ENCODE peak calls at places on chromosomes 4 and X, in eight cellular contexts. One of them, this sample, is unnamed.
A peak's percentile ranks its signal among the peaks of the same experiment; 100 is the strongest.

GRCh38 chrX:124023838-124024238 is 62.3 kb downstream of the STAG2 start:
- DNase-seq in stomach: no peak
- DNase-seq in ascending aorta: no peak
- DNase-seq in uterus: no peak
- DNase-seq in right cardiac atrium: no peak
- DNase-seq in tibial nerve: no peak
- DNase-seq in CD4-positive, CD25-positive, alpha-beta regulatory T cell: no peak
- DNase-seq in breast epithelium: no peak
- DNase-seq in this sample: no peak

GRCh38 chrX:38220024-38220935 is at the start of gene SRPX:
- DNase-seq in tibial nerve: no peak
- DNase-seq in uterus: peak; percentile 15
- DNase-seq in breast epithelium: no peak
- DNase-seq in ascending aorta: peak; percentile 64
- DNase-seq in CD4-positive, CD25-positive, alpha-beta regulatory T cell: peak; percentile 26
- DNase-seq in stomach: peak; percentile 29
- DNase-seq in right cardiac atrium: peak; percentile 63
- DNase-seq in this sample: peak; percentile 38

GRCh38 chrX:40304115-40304514 is 206.4 kb upstream of the BCOR start:
- DNase-seq in tibial nerve: no peak
- DNase-seq in ascending aorta: no peak
- DNase-seq in breast epithelium: no peak
- DNase-seq in uterus: no peak
- DNase-seq in CD4-positive, CD25-positive, alpha-beta regulatory T cell: no peak
- DNase-seq in right cardiac atrium: no peak
- DNase-seq in stomach: no peak
- DNase-seq in this sample: no peak

GRCh38 chrX:58025979-58026378 is 115.7 kb upstream of the ZXDA start:
- DNase-seq in right cardiac atrium: peak; percentile 19
- DNase-seq in CD4-positive, CD25-positive, alpha-beta regulatory T cell: peak; percentile 50
- DNase-seq in breast epithelium: no peak
- DNase-seq in uterus: no peak
- DNase-seq in stomach: peak; percentile 33
- DNase-seq in tibial nerve: no peak
- DNase-seq in ascending aorta: no peak
- DNase-seq in this sample: peak; percentile 48

GRCh38 chrX:44101300-44101699 is 128.1 kb upstream of the NDP start:
- DNase-seq in tibial nerve: no peak
- DNase-seq in ascending aorta: no peak
- DNase-seq in stomach: no peak
- DNase-seq in breast epithelium: no peak
- DNase-seq in uterus: no peak
- DNase-seq in CD4-positive, CD25-positive, alpha-beta regulatory T cell: no peak
- DNase-seq in right cardiac atrium: no peak
- DNase-seq in this sample: no peak

GRCh38 chr4:169986369-169986768 is 39.8 kb downstream of the MFAP3L start:
- DNase-seq in tibial nerve: no peak
- DNase-seq in stomach: no peak
- DNase-seq in uterus: no peak
- DNase-seq in CD4-positive, CD25-positive, alpha-beta regulatory T cell: no peak
- DNase-seq in ascending aorta: no peak
- DNase-seq in right cardiac atrium: no peak
- DNase-seq in breast epithelium: no peak
- DNase-seq in this sample: no peak

GRCh38 chrX:109732319-109732779 is 708 bp downstream of the ACSL4 start:
- DNase-seq in breast epithelium: no peak
- DNase-seq in ascending aorta: no peak
- DNase-seq in right cardiac atrium: no peak
- DNase-seq in stomach: no peak
- DNase-seq in tibial nerve: no peak
- DNase-seq in CD4-positive, CD25-positive, alpha-beta regulatory T cell: peak; percentile 38
- DNase-seq in uterus: no peak
- DNase-seq in this sample: peak; percentile 24

GRCh38 chr4:158807696-158808095 is 38.9 kb downstream of the FNIP2 start:
- DNase-seq in right cardiac atrium: no peak
- DNase-seq in ascending aorta: no peak
- DNase-seq in tibial nerve: no peak
- DNase-seq in uterus: no peak
- DNase-seq in breast epithelium: no peak
- DNase-seq in stomach: no peak
- DNase-seq in CD4-positive, CD25-positive, alpha-beta regulatory T cell: no peak
- DNase-seq in this sample: no peak

GRCh38 chr4:8440491-8441311 is at the start of the genes ACOX3 and TRMT44:
- DNase-seq in uterus: peak; percentile 88
- DNase-seq in CD4-positive, CD25-positive, alpha-beta regulatory T cell: peak; percentile 93
- DNase-seq in right cardiac atrium: peak; percentile 87
- DNase-seq in ascending aorta: peak; percentile 97
- DNase-seq in stomach: peak; percentile 96
- DNase-seq in tibial nerve: peak; percentile 92
- DNase-seq in breast epithelium: peak; percentile 95
- DNase-seq in this sample: peak; percentile 69

GRCh38 chrX:136598631-136599030 is 49.3 kb upstream of the CD40LG start:
- DNase-seq in stomach: no peak
- DNase-seq in tibial nerve: no peak
- DNase-seq in breast epithelium: no peak
- DNase-seq in uterus: no peak
- DNase-seq in CD4-positive, CD25-positive, alpha-beta regulatory T cell: no peak
- DNase-seq in ascending aorta: no peak
- DNase-seq in right cardiac atrium: no peak
- DNase-seq in this sample: no peak

GRCh38 chr4:81919810-81920209 is 448.1 kb upstream of the RASGEF1B start:
- DNase-seq in breast epithelium: no peak
- DNase-seq in right cardiac atrium: no peak
- DNase-seq in ascending aorta: no peak
- DNase-seq in uterus: no peak
- DNase-seq in CD4-positive, CD25-positive, alpha-beta regulatory T cell: no peak
- DNase-seq in tibial nerve: no peak
- DNase-seq in stomach: no peak
- DNase-seq in this sample: no peak

GRCh38 chr4:40931825-40932224 is 182.1 kb downstream of the NSUN7 start:
- DNase-seq in CD4-positive, CD25-positive, alpha-beta regulatory T cell: no peak
- DNase-seq in stomach: no peak
- DNase-seq in right cardiac atrium: no peak
- DNase-seq in ascending aorta: peak; percentile 4
- DNase-seq in uterus: no peak
- DNase-seq in breast epithelium: no peak
- DNase-seq in tibial nerve: no peak
- DNase-seq in this sample: no peak

GRCh38 chr4:100591156-100591876 is 73.5 kb upstream of the EMCN start:
- DNase-seq in uterus: peak; percentile 28
- DNase-seq in ascending aorta: no peak
- DNase-seq in breast epithelium: no peak
- DNase-seq in CD4-positive, CD25-positive, alpha-beta regulatory T cell: no peak
- DNase-seq in tibial nerve: no peak
- DNase-seq in right cardiac atrium: no peak
- DNase-seq in stomach: peak; percentile 86
- DNase-seq in this sample: peak; percentile 17

GRCh38 chrX:42585842-42586621 is 191.9 kb downstream of the PPP1R2C start:
- DNase-seq in right cardiac atrium: no peak
- DNase-seq in uterus: no peak
- DNase-seq in CD4-positive, CD25-positive, alpha-beta regulatory T cell: peak; percentile 23
- DNase-seq in tibial nerve: no peak
- DNase-seq in ascending aorta: no peak
- DNase-seq in breast epithelium: no peak
- DNase-seq in stomach: no peak
- DNase-seq in this sample: no peak

GRCh38 chr4:77123403-77123802 is 33.6 kb upstream of the CCNG2 start:
- DNase-seq in breast epithelium: no peak
- DNase-seq in CD4-positive, CD25-positive, alpha-beta regulatory T cell: no peak
- DNase-seq in right cardiac atrium: no peak
- DNase-seq in ascending aorta: no peak
- DNase-seq in uterus: no peak
- DNase-seq in stomach: no peak
- DNase-seq in tibial nerve: no peak
- DNase-seq in this sample: no peak

GRCh38 chr4:76280488-76281441 is 25.8 kb upstream of the STBD1 start:
- DNase-seq in CD4-positive, CD25-positive, alpha-beta regulatory T cell: no peak
- DNase-seq in tibial nerve: no peak
- DNase-seq in stomach: no peak
- DNase-seq in ascending aorta: no peak
- DNase-seq in breast epithelium: no peak
- DNase-seq in uterus: no peak
- DNase-seq in right cardiac atrium: no peak
- DNase-seq in this sample: no peak

DNA sequence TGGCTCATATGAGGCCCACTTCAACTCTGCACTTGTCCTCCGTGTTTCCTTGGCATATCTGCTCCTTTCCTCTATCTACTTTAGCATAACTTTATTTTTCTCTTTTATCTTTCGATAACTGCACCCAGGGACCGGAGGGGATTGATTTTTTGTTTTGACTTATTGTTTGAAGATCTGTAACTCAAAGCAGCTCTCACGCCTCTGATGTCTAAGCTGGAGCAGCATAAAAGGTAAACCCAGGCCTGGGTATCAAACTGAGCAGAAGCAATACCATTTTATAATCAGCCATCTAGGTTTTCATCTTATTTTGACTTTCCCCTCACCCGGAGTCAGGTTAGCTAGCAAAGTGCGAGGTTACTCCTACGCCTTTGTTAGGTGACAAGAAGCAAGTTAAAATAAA is 28.4 kb downstream of the LEF1 start:
- DNase-seq in uterus: no peak
- DNase-seq in CD4-positive, CD25-positive, alpha-beta regulatory T cell: no peak
- DNase-seq in tibial nerve: no peak
- DNase-seq in stomach: no peak
- DNase-seq in ascending aorta: no peak
- DNase-seq in breast epithelium: no peak
- DNase-seq in right cardiac atrium: no peak
- DNase-seq in this sample: no peak
- H3K4me1 ChIP-seq in uterus: no peaks in the 10 kb centered on the region
- H3K4me1 ChIP-seq in CD4-positive, CD25-positive, alpha-beta regulatory T cell: peaks cover 100% of the 10 kb centered on the region
- H3K4me1 ChIP-seq in tibial nerve: no peaks in the 10 kb centered on the region
- H3K4me1 ChIP-seq in stomach: no peaks in the 10 kb centered on the region
- H3K4me1 ChIP-seq in ascending aorta: no peaks in the 10 kb centered on the region
- H3K4me1 ChIP-seq in breast epithelium: no peaks in the 10 kb centered on the region
- H3K4me1 ChIP-seq in right cardiac atrium: no peaks in the 10 kb centered on the region
- H3K4me1 ChIP-seq in this sample: peaks cover 14% of the 10 kb centered on the region

GRCh38 chr4:52015366-52015765 is 4.8 kb downstream of the LRRC66 start:
- DNase-seq in CD4-positive, CD25-positive, alpha-beta regulatory T cell: no peak
- DNase-seq in stomach: no peak
- DNase-seq in ascending aorta: no peak
- DNase-seq in uterus: no peak
- DNase-seq in breast epithelium: no peak
- DNase-seq in tibial nerve: no peak
- DNase-seq in right cardiac atrium: no peak
- DNase-seq in this sample: no peak

GRCh38 chr4:52016985-52017384 is 3.2 kb downstream of the LRRC66 start:
- DNase-seq in uterus: no peak
- DNase-seq in right cardiac atrium: no peak
- DNase-seq in stomach: no peak
- DNase-seq in CD4-positive, CD25-positive, alpha-beta regulatory T cell: no peak
- DNase-seq in ascending aorta: no peak
- DNase-seq in tibial nerve: no peak
- DNase-seq in breast epithelium: no peak
- DNase-seq in this sample: no peak

GRCh38 chr4:52014903-52015302 is 5.3 kb downstream of the LRRC66 start:
- DNase-seq in breast epithelium: no peak
- DNase-seq in uterus: no peak
- DNase-seq in right cardiac atrium: no peak
- DNase-seq in tibial nerve: no peak
- DNase-seq in stomach: no peak
- DNase-seq in CD4-positive, CD25-positive, alpha-beta regulatory T cell: no peak
- DNase-seq in ascending aorta: no peak
- DNase-seq in this sample: no peak

GRCh38 chr4:52019941-52020657 is at the start of gene LRRC66:
- DNase-seq in tibial nerve: no peak
- DNase-seq in right cardiac atrium: peak; percentile 22
- DNase-seq in uterus: no peak
- DNase-seq in stomach: peak; percentile 69
- DNase-seq in breast epithelium: no peak
- DNase-seq in ascending aorta: no peak
- DNase-seq in CD4-positive, CD25-positive, alpha-beta regulatory T cell: peak; percentile 24
- DNase-seq in this sample: no peak

GRCh38 chr4:52017809-52018208 is 2.4 kb downstream of the LRRC66 start:
- DNase-seq in stomach: no peak
- DNase-seq in right cardiac atrium: no peak
- DNase-seq in ascending aorta: no peak
- DNase-seq in uterus: no peak
- DNase-seq in tibial nerve: no peak
- DNase-seq in CD4-positive, CD25-positive, alpha-beta regulatory T cell: no peak
- DNase-seq in breast epithelium: no peak
- DNase-seq in this sample: no peak
- H3K4me1 ChIP-seq in stomach: no peaks in the 10 kb centered on the region
- H3K4me1 ChIP-seq in right cardiac atrium: no peaks in the 10 kb centered on the region
- H3K4me1 ChIP-seq in ascending aorta: no peaks in the 10 kb centered on the region
- H3K4me1 ChIP-seq in uterus: no peaks in the 10 kb centered on the region
- H3K4me1 ChIP-seq in tibial nerve: no peaks in the 10 kb centered on the region
- H3K4me1 ChIP-seq in CD4-positive, CD25-positive, alpha-beta regulatory T cell: no peaks in the 10 kb centered on the region
- H3K4me1 ChIP-seq in breast epithelium: no peaks in the 10 kb centered on the region
- H3K4me1 ChIP-seq in this sample: peaks cover 1% of the 10 kb centered on the region

GRCh38 chr4:151719935-151720334 is 40.9 kb downstream of the GATB start:
- DNase-seq in stomach: no peak
- DNase-seq in ascending aorta: no peak
- DNase-seq in breast epithelium: no peak
- DNase-seq in uterus: no peak
- DNase-seq in right cardiac atrium: no peak
- DNase-seq in CD4-positive, CD25-positive, alpha-beta regulatory T cell: no peak
- DNase-seq in tibial nerve: no peak
- DNase-seq in this sample: no peak
- H3K4me1 ChIP-seq in stomach: no peaks in the 10 kb centered on the region
- H3K4me1 ChIP-seq in ascending aorta: no peaks in the 10 kb centered on the region
- H3K4me1 ChIP-seq in breast epithelium: no peaks in the 10 kb centered on the region
- H3K4me1 ChIP-seq in uterus: no peaks in the 10 kb centered on the region
- H3K4me1 ChIP-seq in right cardiac atrium: peaks cover 3% of the 10 kb centered on the region
- H3K4me1 ChIP-seq in CD4-positive, CD25-positive, alpha-beta regulatory T cell: no peaks in the 10 kb centered on the region
- H3K4me1 ChIP-seq in tibial nerve: peaks cover 11% of the 10 kb centered on the region
- H3K4me1 ChIP-seq in this sample: no peaks in the 10 kb centered on the region

DNA sequence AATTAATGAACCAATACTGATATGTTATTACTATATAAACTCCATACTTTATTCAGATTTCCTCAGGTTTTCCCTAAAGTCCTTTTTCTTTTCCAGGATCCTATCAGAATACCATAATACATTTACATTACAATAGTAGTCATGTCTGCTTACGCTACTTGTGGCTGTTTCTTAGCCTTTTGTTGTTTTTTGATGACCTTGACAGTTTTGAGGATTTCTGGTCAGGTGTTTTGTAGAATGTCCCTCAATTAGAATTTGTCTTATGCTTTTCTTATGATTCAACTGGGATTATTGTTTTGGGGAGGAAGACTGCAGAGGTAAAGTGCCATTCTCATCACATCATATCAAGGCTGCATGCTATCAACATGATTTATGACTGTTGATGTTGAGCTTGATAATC is 9.1 kb downstream of the SOX3 start:
- DNase-seq in ascending aorta: no peak
- DNase-seq in breast epithelium: no peak
- DNase-seq in CD4-positive, CD25-positive, alpha-beta regulatory T cell: no peak
- DNase-seq in tibial nerve: no peak
- DNase-seq in stomach: no peak
- DNase-seq in uterus: no peak
- DNase-seq in right cardiac atrium: no peak
- DNase-seq in this sample: no peak
- H3K4me1 ChIP-seq in ascending aorta: no peaks in the 10 kb centered on the region
- H3K4me1 ChIP-seq in breast epithelium: no peaks in the 10 kb centered on the region
- H3K4me1 ChIP-seq in CD4-positive, CD25-positive, alpha-beta regulatory T cell: no peaks in the 10 kb centered on the region
- H3K4me1 ChIP-seq in tibial nerve: no peaks in the 10 kb centered on the region
- H3K4me1 ChIP-seq in stomach: no peaks in the 10 kb centered on the region
- H3K4me1 ChIP-seq in uterus: no peaks in the 10 kb centered on the region
- H3K4me1 ChIP-seq in right cardiac atrium: no peaks in the 10 kb centered on the region
- H3K4me1 ChIP-seq in this sample: peaks cover 6% of the 10 kb centered on the region